ENCODE peak calls at places on chromosomes 6 and 20, in four cellular contexts. U, L, M and I are unnamed samples.

GRCh38 chr6:122718616-122719015 is 60.9 kb upstream of the FABP7 start:
- DNase-seq in L (no peak), U (no peak), M (no peak), I (no peak)

GRCh38 chr6:34239240-34239825 is 2.7 kb downstream of the HMGA1 start:
- DNase-seq in M (no peak), U (peak), L (no peak), I (no peak)

GRCh38 chr6:48199502-48199901 is 88.5 kb upstream of the PTCHD4 start:
- DNase-seq in L (peak), M (no peak), U (no peak), I (no peak)

GRCh38 chr20:62928246-62928939 is 2.1 kb upstream of the DIDO1 start:
- DNase-seq in M (no peak), L (no peak), U (no peak), I (peak)

GRCh38 chr6:2920671-2921112 is 17.6 kb upstream of the SERPINB9 start:
- DNase-seq in M (no peak), L (no peak), U (peak), I (peak)

GRCh38 chr6:139534472-139535115 is 160.1 kb upstream of the CITED2 start:
- DNase-seq in L (no peak), M (no peak), U (no peak), I (no peak)

GRCh38 chr6:257031-257725 is 35.1 kb upstream of the DUSP22 start:
- DNase-seq in M (no peak), U (no peak), L (no peak), I (no peak)

GRCh38 chr20:43771791-43772190 is 45.0 kb upstream of the GTSF1L start:
- DNase-seq in L (no peak), M (no peak), U (no peak), I (no peak)

GRCh38 chr20:32767418-32768198 is 5.4 kb downstream of the DNMT3B start:
- DNase-seq in L (peak), M (no peak), U (no peak), I (no peak)

GRCh38 chr6:129507846-129508245 is 202.1 kb downstream of the ARHGAP18 start:
- DNase-seq in L (no peak), M (no peak), U (peak), I (no peak)

GRCh38 chr6:48080227-48081009 is 30.6 kb downstream of the PTCHD4 start:
- DNase-seq in M (no peak), L (peak), U (no peak), I (no peak)

GRCh38 chr20:47857142-47857993 is 72.1 kb upstream of the SULF2 start:
- DNase-seq in L (peak), M (no peak), U (no peak), I (no peak)

GRCh38 chr6:17865798-17866725 is 121.4 kb downstream of the KIF13A start:
- DNase-seq in M (peak), U (no peak), L (peak), I (no peak)

GRCh38 chr6:158489441-158489840 is 70.5 kb upstream of the TMEM181 start:
- DNase-seq in M (no peak), U (no peak), L (no peak), I (no peak)

GRCh38 chr20:58146761-58147160 is 81.7 kb downstream of the ANKRD60 start:
- DNase-seq in U (no peak), L (no peak), M (no peak), I (no peak)

GRCh38 chr6:159505140-159505922 is 187.7 kb downstream of the SOD2 start:
- DNase-seq in U (no peak), L (no peak), M (no peak), I (no peak)

GRCh38 chr6:44567406-44567805 is 179.9 kb downstream of the CDC5L start:
- DNase-seq in L (no peak), M (no peak), U (no peak), I (no peak)

GRCh38 chr20:64160536-64161495 is 3.4 kb upstream of the MYT1 start:
- DNase-seq in M (no peak), U (no peak), L (no peak), I (no peak)

GRCh38 chr6:28537509-28538140 is 11.9 kb downstream of the GPX5 start:
- DNase-seq in U (no peak), M (peak), L (no peak), I (peak)

GRCh38 chr20:831251-831650 is 2.3 kb upstream of the FAM110A start:
- DNase-seq in L (no peak), M (no peak), U (no peak), I (no peak)

GRCh38 chr6:13375360-13375878 is 47.1 kb upstream of the TBC1D7 start:
- DNase-seq in U (no peak), L (no peak), M (no peak), I (no peak)

GRCh38 chr20:6632187-6632586 is 135.3 kb upstream of the BMP2 start:
- DNase-seq in U (no peak), L (peak), M (no peak), I (no peak)

GRCh38 chr6:28772480-28773381 is 151.1 kb downstream of the TRIM27 start:
- DNase-seq in M (no peak), L (no peak), U (peak), I (no peak)

GRCh38 chr6:35048631-35049083 is 92.5 kb downstream of the TCP11 start:
- DNase-seq in U (no peak), M (no peak), L (no peak), I (peak)

GRCh38 chr20:21102691-21103311 is 3.4 kb downstream of the LINC00237 start:
- DNase-seq in L (no peak), M (no peak), U (no peak), I (peak)

GRCh38 chr20:8172191-8172590 is 40.1 kb downstream of the PLCB1 start:
- DNase-seq in U (no peak), L (peak), M (no peak), I (no peak)

GRCh38 chr6:137811121-137811911 is 55.7 kb upstream of the TNFAIP3 start:
- DNase-seq in M (no peak), L (peak), U (peak), I (no peak)

GRCh38 chr6:52509281-52510212 is 67.3 kb downstream of the TRAM2 start:
- DNase-seq in M (no peak), L (no peak), U (no peak), I (no peak)

GRCh38 chr20:56273491-56273890 is 25.0 kb downstream of the MC3R start:
- DNase-seq in M (no peak), U (no peak), L (no peak), I (no peak)
- TF ChIP-seq JUN in M (no peak), U (no peak), L (no peak), I (no peak)

GRCh38 chr20:2293486-2293885 is 2.3 kb upstream of the TGM3 start:
- DNase-seq in M (no peak), L (no peak), U (no peak), I (no peak)

GRCh38 chr20:2295286-2295685 is 515 bp upstream of the TGM3 start:
- DNase-seq in U (no peak), L (no peak), M (no peak), I (no peak)

GRCh38 chr20:2292711-2293110 is 3.1 kb upstream of the TGM3 start:
- DNase-seq in L (no peak), M (no peak), U (no peak), I (no peak)

GRCh38 chr20:2295886-2296544 is at the start of gene TGM3:
- DNase-seq in M (no peak), U (no peak), L (no peak), I (no peak)

DNA sequence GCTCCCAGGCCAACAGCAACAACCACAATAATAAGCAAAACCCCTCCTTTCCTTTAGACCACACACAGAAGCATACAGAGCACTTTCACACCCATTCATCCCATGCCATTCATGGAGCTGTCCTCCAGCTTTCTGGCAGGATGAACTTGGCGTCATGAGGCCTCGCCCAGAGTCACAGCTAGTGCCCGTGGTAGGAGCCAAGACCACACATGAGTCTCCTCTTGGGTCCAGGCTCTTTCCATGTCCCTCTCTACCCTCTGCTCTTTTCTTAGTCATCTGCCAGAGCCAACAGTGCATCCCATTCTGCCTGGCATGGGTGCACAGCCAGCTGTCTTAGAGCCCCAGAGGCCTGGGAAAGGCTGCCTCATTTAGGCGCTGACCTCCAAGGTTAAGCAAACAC is 1.8 kb upstream of the TGM3 start:
- DNase-seq in L (no peak), M (no peak), U (no peak), I (no peak)
- TF ChIP-seq CREB1 in L (no peak), M (no peak), U (no peak), I (no peak)

DNA sequence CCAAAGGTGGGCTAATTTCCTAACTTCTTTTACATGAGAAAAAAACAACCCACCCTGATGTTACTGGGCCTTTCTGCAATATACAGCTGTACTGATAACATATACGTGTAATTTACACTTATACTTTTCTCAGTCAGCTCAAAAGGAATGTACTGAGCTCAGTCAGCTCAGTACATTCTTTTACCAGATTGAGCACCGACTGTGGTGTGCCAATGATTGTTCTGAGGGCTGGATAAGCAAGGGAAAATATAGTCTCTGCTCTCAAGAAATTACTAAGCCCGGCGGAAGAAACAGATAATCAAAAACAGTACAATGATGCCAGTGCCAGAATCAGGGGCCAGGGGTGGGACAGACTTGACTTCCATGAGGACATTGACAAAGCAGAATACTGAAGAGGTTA is 10.0 kb upstream of the BLOC1S5 start:
- DNase-seq in M (no peak), L (no peak), U (no peak), I (no peak)
- TF ChIP-seq JUN in M (no peak), L (no peak), U (no peak), I (no peak)

GRCh38 chr20:25453035-25453810 is 45.8 kb downstream of the GINS1 start:
- DNase-seq in U (no peak), L (no peak), M (no peak), I (no peak)
- TF ChIP-seq CREB1 in U (no peak), L (no peak), M (no peak), I (no peak)

GRCh38 chr20:37239026-37239451 is 22.6 kb downstream of the GHRH start:
- DNase-seq in M (no peak), U (no peak), L (no peak), I (no peak)
- TF ChIP-seq JUN in M (no peak), U (no peak), L (no peak), I (no peak)